ENCODE peak calls at places on chromosomes 2 and 18, in six cellular contexts. N, F, C, M, U and H are unnamed samples.

GRCh38 chr2:219697811-219698683 is 70.6 kb downstream of the SLC4A3 start:
- DNase-seq in N (no peak), F (no peak), C (no peak), M (peak; percentile 57), U (no peak), H (no peak)

GRCh38 chr2:198374375-198375072 is 570.1 kb downstream of the PLCL1 start:
- DNase-seq in N (no peak), F (no peak), C (no peak), M (no peak), U (no peak), H (no peak)

GRCh38 chr18:44548291-44549221 is 132.1 kb upstream of the SETBP1 start:
- DNase-seq in N (no peak), F (no peak), C (no peak), M (peak; percentile 51), U (no peak), H (no peak)

GRCh38 chr2:42758751-42759150 is 5.2 kb downstream of the OXER1 start:
- DNase-seq in N (no peak), F (no peak), C (no peak), M (no peak), U (no peak), H (no peak)

GRCh38 chr2:10267551-10268465 is 34.9 kb upstream of the HPCAL1 start:
- DNase-seq in N (peak; percentile 44), F (no peak), C (no peak), M (peak; percentile 78), U (no peak), H (no peak)

GRCh38 chr18:8944871-8945245 is 157.6 kb upstream of the NDUFV2 start:
- DNase-seq in N (no peak), F (no peak), C (no peak), M (no peak), U (no peak), H (no peak)

GRCh38 chr2:121532347-121532766 is 1.7 kb downstream of the RNU4ATAC start:
- DNase-seq in N (no peak), F (no peak), C (no peak), M (no peak), U (no peak), H (no peak)

GRCh38 chr18:26471027-26471426 is 77.3 kb downstream of the KCTD1 start:
- DNase-seq in N (no peak), F (no peak), C (no peak), M (no peak), U (no peak), H (no peak)

GRCh38 chr2:75199428-75200011 is at the start of gene TACR1:
- DNase-seq in N (peak; percentile 60), F (no peak), C (peak; percentile 49), M (peak; percentile 84), U (peak; percentile 68), H (peak; percentile 59)

GRCh38 chr18:48545690-48546365 is 7.0 kb downstream of the CTIF start:
- DNase-seq in N (peak; percentile 75), F (peak; percentile 23), C (peak; percentile 36), M (peak; percentile 78), U (no peak), H (no peak)

GRCh38 chr18:48543228-48543627 is 4.4 kb downstream of the CTIF start:
- DNase-seq in N (no peak), F (no peak), C (no peak), M (no peak), U (peak; percentile 46), H (no peak)

GRCh38 chr18:48544661-48545415 is 6.0 kb downstream of the CTIF start:
- DNase-seq in N (no peak), F (no peak), C (no peak), M (no peak), U (no peak), H (no peak)

GRCh38 chr18:48542513-48543181 is 3.8 kb downstream of the CTIF start:
- DNase-seq in N (no peak), F (no peak), C (no peak), M (no peak), U (no peak), H (no peak)

DNA sequence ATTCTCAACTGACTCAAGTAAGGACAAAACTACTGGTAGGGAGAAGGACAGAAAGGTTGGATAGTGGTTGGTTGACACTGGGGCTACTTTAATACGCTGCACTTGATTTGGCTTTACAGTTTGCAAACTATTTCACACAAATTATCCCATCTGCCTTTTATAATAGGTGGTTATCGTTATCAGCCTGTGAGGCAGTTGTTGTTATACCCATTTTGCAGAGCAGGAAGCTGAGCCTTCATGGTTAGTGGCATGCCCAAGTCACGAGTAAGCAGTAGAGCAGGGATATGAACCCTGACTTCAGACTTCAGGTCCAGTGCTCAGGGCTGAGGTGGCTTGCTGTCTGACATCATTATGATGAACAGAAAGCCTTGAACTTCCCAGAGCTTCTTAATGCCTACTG is 5.3 kb downstream of the CTIF start:
- DNase-seq in N (no peak), F (no peak), C (no peak), M (no peak), U (no peak), H (no peak)
- H3K4me1 ChIP-seq in N (peaks cover 65% of the 10 kb centered on the region), F (peaks cover 37% of the 10 kb centered on the region), C (peaks cover 23% of the 10 kb centered on the region), M (peaks cover 75% of the 10 kb centered on the region), U (no peaks in the 10 kb centered on the region), H (peaks cover 21% of the 10 kb centered on the region)

DNA sequence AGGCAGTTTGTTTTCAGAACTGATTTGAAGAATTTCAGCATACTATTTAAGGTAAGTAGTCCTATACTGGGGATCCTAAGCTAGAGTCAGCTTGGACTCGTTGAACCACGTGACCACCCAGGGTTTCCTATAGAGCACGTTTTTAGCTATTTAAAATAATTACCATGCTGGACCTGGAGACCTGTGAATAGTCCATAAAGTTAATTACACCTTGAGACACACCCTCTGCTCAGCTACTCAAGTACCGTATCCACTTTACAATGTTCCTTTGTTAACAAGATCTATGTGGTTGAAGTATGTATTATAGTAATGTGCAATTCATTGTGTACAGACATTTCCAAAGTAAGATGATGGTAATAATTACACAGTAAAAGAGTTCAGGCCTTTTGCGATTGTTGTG is 67.6 kb downstream of the CRIM1 start:
- DNase-seq in N (no peak), F (no peak), C (no peak), M (no peak), U (no peak), H (no peak)
- H3K36me3 ChIP-seq in N (no peaks in the 10 kb centered on the region), F (no peaks in the 10 kb centered on the region), C (no peaks in the 10 kb centered on the region), M (no peaks in the 10 kb centered on the region), U (no peaks in the 10 kb centered on the region), H (no peaks in the 10 kb centered on the region)

GRCh38 chr2:41488854-41489253 is 559.0 kb upstream of the PKDCC start:
- DNase-seq in N (no peak), F (no peak), C (no peak), M (no peak), U (no peak), H (no peak)
- H3K4me1 ChIP-seq in N (peaks cover 17% of the 10 kb centered on the region), F (peaks cover 16% of the 10 kb centered on the region), C (no peaks in the 10 kb centered on the region), M (no peaks in the 10 kb centered on the region), U (no peaks in the 10 kb centered on the region), H (no peaks in the 10 kb centered on the region)

DNA sequence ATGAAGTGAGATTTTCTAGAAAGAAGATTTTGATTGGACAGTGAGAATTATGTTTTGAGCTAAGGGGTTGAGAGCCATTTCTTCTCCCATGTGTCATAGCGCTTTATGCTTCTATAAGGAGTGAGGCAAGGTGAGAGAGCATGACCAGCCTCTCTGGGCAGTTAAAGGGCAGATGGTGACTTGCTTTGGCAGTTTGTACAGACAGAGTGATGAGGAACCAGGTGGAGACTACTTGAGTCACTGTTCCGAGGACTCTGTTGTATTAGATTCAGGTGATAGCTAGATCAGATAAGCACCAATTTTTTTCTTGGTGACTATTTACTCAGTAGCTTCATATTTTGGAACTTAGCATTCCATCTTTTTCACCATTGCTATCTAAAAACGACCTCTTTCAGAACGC is 4.5 kb downstream of the CRIM1 start:
- DNase-seq in N (no peak), F (no peak), C (no peak), M (no peak), U (no peak), H (no peak)
- H3K36me3 ChIP-seq in N (no peaks in the 10 kb centered on the region), F (no peaks in the 10 kb centered on the region), C (no peaks in the 10 kb centered on the region), M (no peaks in the 10 kb centered on the region), U (no peaks in the 10 kb centered on the region), H (no peaks in the 10 kb centered on the region)

GRCh38 chr18:57983965-57984364 is 60.1 kb upstream of the NEDD4L start:
- DNase-seq in N (no peak), F (no peak), C (no peak), M (no peak), U (no peak), H (no peak)

GRCh38 chr18:57981629-57982028 is 62.4 kb upstream of the NEDD4L start:
- DNase-seq in N (no peak), F (no peak), C (no peak), M (no peak), U (no peak), H (no peak)

GRCh38 chr18:57983472-57983871 is 60.6 kb upstream of the NEDD4L start:
- DNase-seq in N (no peak), F (no peak), C (no peak), M (no peak), U (no peak), H (no peak)

GRCh38 chr18:57982372-57983021 is 61.5 kb upstream of the NEDD4L start:
- DNase-seq in N (no peak), F (no peak), C (no peak), M (no peak), U (no peak), H (no peak)

DNA sequence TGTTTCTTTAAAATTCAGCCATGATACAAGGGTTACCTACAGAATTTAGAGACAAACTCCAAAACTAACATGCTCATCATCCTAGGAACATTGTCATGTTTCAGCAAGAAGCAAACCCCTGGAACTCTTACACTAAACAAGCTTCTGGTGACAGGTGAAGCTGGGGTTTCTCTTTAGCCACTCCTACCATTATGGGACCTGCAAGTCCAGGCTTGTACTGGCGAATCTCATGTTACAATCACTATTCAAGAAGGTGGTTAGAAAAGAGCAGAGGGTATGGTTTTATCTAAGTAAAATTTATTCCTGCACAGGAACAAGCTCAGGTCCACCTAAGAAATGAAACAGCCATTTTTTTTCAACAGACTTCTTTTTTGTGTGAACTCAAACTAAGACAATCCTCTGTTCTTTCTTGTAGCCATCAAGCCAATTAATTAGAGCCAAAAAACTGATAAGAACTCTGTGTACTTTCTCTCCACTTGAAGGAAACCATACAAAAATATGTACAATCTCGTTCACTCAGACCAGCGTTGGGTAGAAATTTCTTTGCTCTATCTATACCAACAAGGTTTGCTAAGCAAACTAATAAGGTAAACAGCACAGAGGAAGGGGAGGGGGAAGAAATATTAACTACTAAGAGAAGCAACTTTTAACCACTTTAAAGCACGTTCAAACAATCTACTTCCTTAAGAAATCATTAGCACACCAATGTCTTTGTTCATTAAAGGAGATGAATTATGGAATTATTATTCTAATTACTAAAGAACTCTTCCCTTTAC is 63.3 kb upstream of the NEDD4L start:
- DNase-seq in N (no peak), F (no peak), C (no peak), M (no peak), U (no peak), H (no peak)
- H3K4me1 ChIP-seq in N (no peaks in the 10 kb centered on the region), F (no peaks in the 10 kb centered on the region), C (peaks cover 1% of the 10 kb centered on the region), M (no peaks in the 10 kb centered on the region), U (no peaks in the 10 kb centered on the region), H (no peaks in the 10 kb centered on the region)

DNA sequence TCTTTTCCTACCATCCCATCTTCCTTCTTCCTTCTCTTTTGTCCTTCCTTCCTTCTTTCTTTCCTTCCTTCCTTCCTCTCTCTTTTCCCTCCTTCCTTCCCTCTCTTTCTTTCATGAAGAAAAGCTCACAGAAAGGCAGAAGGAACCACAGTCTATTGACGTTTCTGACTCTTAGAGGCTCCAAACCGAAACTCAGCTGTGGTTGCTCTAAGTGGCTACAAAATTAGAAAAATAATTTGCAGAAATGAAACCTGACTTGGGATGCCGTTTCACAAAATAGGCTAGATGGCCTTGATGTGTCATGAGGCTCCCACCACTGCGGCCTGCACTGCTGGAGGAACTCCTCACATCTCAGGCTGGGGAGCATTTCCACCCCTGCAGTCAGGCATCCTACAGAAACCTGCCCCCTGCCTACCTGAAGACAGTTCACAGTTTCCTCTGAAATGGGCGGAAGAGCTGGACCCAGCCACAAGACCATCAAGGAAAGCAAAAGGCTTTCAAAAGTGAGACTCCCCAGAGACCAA is 165.6 kb downstream of the SMAD7 start:
- DNase-seq in N (no peak), F (no peak), C (no peak), M (peak; percentile 50), U (no peak), H (peak; percentile 58)
- H3K36me3 ChIP-seq in N (no peaks in the 10 kb centered on the region), F (no peaks in the 10 kb centered on the region), C (no peaks in the 10 kb centered on the region), M (no peaks in the 10 kb centered on the region), U (no peaks in the 10 kb centered on the region), H (no peaks in the 10 kb centered on the region)

GRCh38 chr2:191051825-191052778 is 38.1 kb upstream of the STAT1 start:
- DNase-seq in N (no peak), F (no peak), C (no peak), M (no peak), U (no peak), H (no peak)
- H3K4me1 ChIP-seq in N (peaks cover 37% of the 10 kb centered on the region), F (no peaks in the 10 kb centered on the region), C (no peaks in the 10 kb centered on the region), M (no peaks in the 10 kb centered on the region), U (peaks cover 28% of the 10 kb centered on the region), H (peaks cover 22% of the 10 kb centered on the region)